ENCODE peak calls at places on chromosomes 5 and 9, in eight cellular contexts. M is pancreas, T is PC-3, L is HCT116, P is tibial nerve, X is left lung, U is left ventricle myocardium inferior, Q is AG04450. B is an unnamed sample.

GRCh38 chr5:72110401-72111013 is 3.2 kb downstream of the MAP1B start:
- DNase-seq in U (no peak), X (no peak), M (no peak), Q (no peak), P (no peak), T (no peak), L (no peak), B (no peak)

GRCh38 chr9:81312346-81312745 is 377.0 kb downstream of the TLE1 start:
- DNase-seq in T (peak; percentile 4), Q (no peak), P (no peak), X (no peak), U (no peak), M (no peak), L (no peak), B (no peak)

GRCh38 chr9:22457448-22457847 is 10.8 kb downstream of the DMRTA1 start:
- DNase-seq in P (no peak), M (no peak), Q (no peak), L (no peak), T (peak; percentile 42), U (no peak), X (no peak), B (no peak)

GRCh38 chr5:129906177-129906887 is 2.1 kb downstream of the CHSY3 start:
- DNase-seq in T (no peak), L (no peak), U (no peak), P (peak; percentile 16), X (peak; percentile 51), Q (no peak), M (no peak), B (peak; percentile 8)

GRCh38 chr5:106019271-106019670 is 1651.5 kb downstream of the EFNA5 start:
- DNase-seq in U (no peak), Q (no peak), L (no peak), T (peak; percentile 52), X (no peak), P (no peak), M (no peak), B (no peak)

GRCh38 chr5:109945097-109945678 is 255.5 kb downstream of the MAN2A1 start:
- DNase-seq in T (no peak), X (no peak), P (no peak), M (no peak), L (no peak), U (no peak), Q (no peak), B (no peak)

GRCh38 chr9:133579601-133580415 is 29.4 kb downstream of the FAM163B start:
- DNase-seq in M (no peak), T (no peak), Q (no peak), X (peak; percentile 69), L (no peak), U (no peak), P (no peak), B (no peak)

GRCh38 chr9:21160178-21160577 is 6.3 kb downstream of the IFNA21 start:
- DNase-seq in Q (no peak), L (no peak), X (no peak), P (no peak), T (no peak), U (no peak), M (no peak), B (no peak)

DNA sequence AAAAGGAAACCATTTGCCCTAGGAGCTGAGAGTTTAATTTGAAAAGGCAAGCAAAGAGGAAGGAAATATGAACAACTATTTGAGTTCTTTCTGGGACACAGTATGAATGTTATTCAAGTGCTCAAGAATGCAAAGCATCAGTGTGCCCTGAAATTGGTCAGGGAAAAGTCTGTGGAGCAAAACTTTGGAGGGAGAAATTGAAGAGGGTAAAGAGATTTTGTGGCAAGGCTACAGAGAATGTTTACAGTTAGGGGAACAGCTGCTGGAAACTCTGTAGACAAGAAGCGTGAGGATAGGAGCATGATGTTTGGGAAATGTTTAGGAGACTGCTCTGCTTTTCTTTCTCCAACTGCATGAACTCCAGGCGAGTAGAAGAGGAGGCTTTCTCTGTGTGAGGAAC is 75.5 kb upstream of the IL7R start:
- DNase-seq in U (no peak), M (no peak), Q (peak; percentile 24), X (no peak), T (no peak), P (no peak), L (no peak), B (no peak)
- H3K4me3 ChIP-seq in U (no peak overlapping the region), M (no peak overlapping the region), Q (no peak overlapping the region), X (no peak overlapping the region), T (no peak overlapping the region), P (no peak overlapping the region), L (no peak overlapping the region), B (no peak overlapping the region)

GRCh38 chr5:126998201-126998631 is 32.1 kb downstream of the MARCHF3 start:
- DNase-seq in T (no peak), P (no peak), L (no peak), M (no peak), X (no peak), Q (no peak), U (no peak), B (no peak)
- H3K4me3 ChIP-seq in T (no peak overlapping the region), P (no peak overlapping the region), L (no peak overlapping the region), M (no peak overlapping the region), X (no peak overlapping the region), Q (no peak overlapping the region), U (no peak overlapping the region), B (no peak overlapping the region)

GRCh38 chr9:89592963-89593775 is 11.6 kb upstream of the GADD45G start:
- DNase-seq in M (peak; percentile 5), Q (no peak), X (no peak), U (no peak), P (no peak), L (no peak), T (peak; percentile 32), B (peak; percentile 37)

GRCh38 chr9:89591291-89592200 is 13.3 kb upstream of the GADD45G start:
- DNase-seq in Q (no peak), X (no peak), M (peak; percentile 3), T (no peak), U (no peak), P (no peak), L (no peak), B (no peak)

GRCh38 chr9:89592201-89592815 is 12.5 kb upstream of the GADD45G start:
- DNase-seq in T (no peak), Q (no peak), L (no peak), M (peak; percentile 3), U (no peak), P (no peak), X (no peak), B (no peak)

GRCh38 chr9:89588271-89588879 is 16.4 kb upstream of the GADD45G start:
- DNase-seq in U (no peak), L (no peak), X (no peak), P (no peak), M (peak; percentile 5), Q (no peak), T (no peak), B (no peak)

GRCh38 chr9:89590415-89590814 is 14.4 kb upstream of the GADD45G start:
- DNase-seq in M (no peak), L (no peak), T (no peak), U (no peak), P (no peak), Q (no peak), X (no peak), B (no peak)
- H3K4me3 ChIP-seq in M (no peak overlapping the region), L (no peak overlapping the region), T (no peak overlapping the region), U (no peak overlapping the region), P (no peak overlapping the region), Q (no peak overlapping the region), X (no peak overlapping the region), B (no peak overlapping the region)

GRCh38 chr9:129336130-129336528 is 158.1 kb upstream of the IER5L start:
- DNase-seq in T (no peak), L (no peak), U (no peak), M (no peak), Q (no peak), X (no peak), P (no peak), B (no peak)
- H3K4me3 ChIP-seq in T (no peak overlapping the region), L (no peak overlapping the region), U (peak overlapping the region; percentile 61), M (no peak overlapping the region), Q (no peak overlapping the region), X (peak overlapping the region; percentile 20), P (peak overlapping the region; percentile 48), B (no peak overlapping the region)

GRCh38 chr9:126498331-126498730 is 115.4 kb upstream of the LMX1B start:
- DNase-seq in X (peak; percentile 64), Q (no peak), U (no peak), T (no peak), P (no peak), M (no peak), L (no peak), B (no peak)

GRCh38 chr9:126500600-126501382 is 112.9 kb upstream of the LMX1B start:
- DNase-seq in P (peak; percentile 59), T (peak; percentile 57), U (peak; percentile 76), L (peak; percentile 19), X (peak; percentile 94), M (peak; percentile 78), Q (peak; percentile 50), B (peak; percentile 42)

GRCh38 chr9:126501383-126502331 is 112.1 kb upstream of the LMX1B start:
- DNase-seq in P (no peak), M (no peak), U (no peak), T (no peak), L (no peak), Q (no peak), X (peak; percentile 66), B (no peak)

GRCh38 chr9:126499005-126499910 is 114.5 kb upstream of the LMX1B start:
- DNase-seq in P (no peak), M (peak; percentile 31), U (no peak), L (no peak), Q (no peak), X (peak; percentile 91), T (peak; percentile 57), B (no peak)

DNA sequence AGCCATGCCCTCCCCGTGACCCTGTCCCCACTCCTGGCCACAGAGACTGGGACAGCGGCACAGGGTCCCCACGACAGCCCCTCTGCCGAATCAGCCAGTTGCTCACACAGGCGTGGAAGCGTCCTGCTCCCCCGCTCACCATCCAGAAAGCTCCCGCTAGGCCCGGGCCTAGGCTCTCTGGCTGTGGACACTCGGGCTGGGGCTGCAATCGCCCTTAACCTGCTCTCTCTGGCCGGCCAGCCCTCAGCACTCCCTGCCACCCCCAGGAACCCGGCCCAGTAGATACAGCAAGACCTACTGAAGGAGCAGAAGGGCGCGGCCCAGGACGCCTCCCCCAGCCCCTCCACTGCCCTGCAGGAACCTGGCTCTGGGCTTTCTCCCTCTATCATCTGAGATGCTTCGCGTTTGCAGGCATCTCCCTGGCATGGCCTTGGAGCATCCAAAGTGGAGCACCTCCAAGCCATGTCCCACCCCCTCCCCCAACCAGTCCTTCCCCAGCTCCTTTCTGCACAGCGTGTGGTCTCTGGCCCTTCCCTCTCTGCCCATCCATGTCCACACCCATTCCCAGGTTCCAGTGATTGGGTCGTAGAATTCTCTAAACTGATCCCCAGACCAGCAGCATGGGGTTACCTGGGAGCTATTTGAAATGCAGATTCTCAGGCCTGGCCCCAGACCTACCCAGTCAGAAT is 113.7 kb upstream of the LMX1B start:
- DNase-seq in M (no peak), P (no peak), X (peak; percentile 74), T (no peak), L (no peak), U (no peak), Q (no peak), B (no peak)
- H3K4me3 ChIP-seq in M (no peak overlapping the region), P (peak overlapping the region; percentile 49), X (no peak overlapping the region), T (peak overlapping the region; percentile 68), L (peak overlapping the region; percentile 31), U (peak overlapping the region; percentile 63), Q (peak overlapping the region; percentile 51), B (no peak overlapping the region)